ENCODE peak calls at places on chromosomes 7 and 10, in five cellular contexts. Z is left ventricle myocardium inferior, D is foreskin fibroblast, R is Calu3, K is heart left ventricle. J is an unnamed sample.

GRCh38 chr7:127391591-127392181 is 822 bp downstream of the ZNF800 start:
- DNase-seq in D (peak; percentile 63), Z (no peak), K (peak; percentile 20), R (peak; percentile 46), J (no peak)

GRCh38 chr10:80429521-80429966 is 21.2 kb downstream of the PRXL2A start:
- DNase-seq in K (no peak), R (peak; percentile 87), Z (no peak), D (peak; percentile 47), J (no peak)

GRCh38 chr7:24920702-24921679 is 59.0 kb downstream of the OSBPL3 start:
- DNase-seq in D (peak; percentile 22), R (no peak), K (no peak), Z (no peak), J (no peak)

GRCh38 chr7:22468609-22469008 is 31.4 kb downstream of the STEAP1B start:
- DNase-seq in R (no peak), D (no peak), K (no peak), Z (no peak), J (no peak)

GRCh38 chr10:95864906-95865813 is 42.6 kb upstream of the CC2D2B start:
- DNase-seq in D (peak; percentile 92), Z (no peak), R (peak; percentile 50), K (peak; percentile 33), J (no peak)

GRCh38 chr10:78787095-78787494 is 281.7 kb upstream of the ZMIZ1 start:
- DNase-seq in K (no peak), D (no peak), R (no peak), Z (no peak), J (no peak)

GRCh38 chr10:97180986-97181385 is 4.8 kb downstream of the SLIT1 start:
- DNase-seq in R (no peak), D (no peak), Z (no peak), K (no peak), J (no peak)

GRCh38 chr7:100685631-100686145 is 8.4 kb downstream of the GIGYF1 start:
- DNase-seq in K (no peak), D (no peak), Z (no peak), R (no peak), J (no peak)

GRCh38 chr10:9052767-9053166 is 998.3 kb downstream of the GATA3 start:
- DNase-seq in K (no peak), R (no peak), D (no peak), Z (no peak), J (no peak)

GRCh38 chr10:92965314-92965713 is 95.3 kb upstream of the CYP26C1 start:
- DNase-seq in Z (no peak), K (no peak), R (no peak), D (peak; percentile 66), J (no peak)

GRCh38 chr10:111128331-111129167 is 51.7 kb downstream of the ADRA2A start:
- DNase-seq in Z (no peak), R (peak; percentile 59), K (no peak), D (no peak), J (peak; percentile 66)

GRCh38 chr10:124341768-124342135 is 77.0 kb downstream of the OAT start:
- DNase-seq in D (no peak), K (no peak), Z (no peak), R (no peak), J (no peak)

GRCh38 chr7:93029056-93029455 is 88.7 kb downstream of the SAMD9 start:
- DNase-seq in Z (no peak), R (no peak), D (no peak), K (no peak), J (no peak)

GRCh38 chr7:14398531-14398930 is 409.1 kb upstream of the ETV1 start:
- DNase-seq in D (no peak), R (no peak), K (no peak), Z (no peak), J (no peak)

GRCh38 chr7:122136033-122136432 is 8.0 kb downstream of the AASS start:
- DNase-seq in Z (no peak), R (no peak), D (peak; percentile 23), K (no peak), J (no peak)

GRCh38 chr7:124124201-124124600 is 91.3 kb upstream of the TMEM229A start:
- DNase-seq in K (no peak), D (no peak), R (no peak), Z (no peak), J (no peak)

GRCh38 chr10:73953665-73954064 is 42.7 kb downstream of the PLAU start:
- DNase-seq in D (no peak), Z (no peak), R (no peak), K (no peak), J (no peak)

GRCh38 chr10:60496181-60496580 is 106.5 kb upstream of the ANK3 start:
- DNase-seq in K (no peak), D (peak; percentile 15), R (no peak), Z (no peak), J (no peak)

GRCh38 chr10:51675088-51675487 is 24.3 kb downstream of the CSTF2T start:
- DNase-seq in D (peak; percentile 45), Z (no peak), K (no peak), R (no peak), J (no peak)

GRCh38 chr7:91251877-91252276 is 12.4 kb upstream of the FZD1 start:
- DNase-seq in R (no peak), D (peak; percentile 89), Z (no peak), K (no peak), J (no peak)

GRCh38 chr10:122493761-122494160 is 32.4 kb downstream of the HTRA1 start:
- DNase-seq in R (no peak), D (no peak), K (no peak), Z (no peak), J (no peak)

GRCh38 chr10:98423691-98424120 is 8.7 kb upstream of the PYROXD2 start:
- DNase-seq in R (no peak), D (no peak), K (peak; percentile 20), Z (no peak), J (peak; percentile 81)

GRCh38 chr7:135341049-135341448 is 107.4 kb downstream of the STRA8 start:
- DNase-seq in K (no peak), R (no peak), D (no peak), Z (no peak), J (no peak)

GRCh38 chr7:135512135-135512887 is 2.4 kb upstream of the CNOT4 start:
- DNase-seq in Z (no peak), K (no peak), R (peak; percentile 51), D (peak; percentile 69), J (no peak)

GRCh38 chr7:119482671-119483070 is 790.3 kb upstream of the KCND2 start:
- DNase-seq in R (no peak), K (no peak), Z (no peak), D (no peak), J (no peak)

GRCh38 chr7:139614886-139615285 is 91.4 kb downstream of the CLEC2L start:
- DNase-seq in D (no peak), Z (no peak), K (no peak), R (no peak), J (no peak)

GRCh38 chr7:139617074-139617473 is 93.6 kb downstream of the CLEC2L start:
- DNase-seq in R (no peak), D (no peak), K (no peak), Z (no peak), J (no peak)

GRCh38 chr7:139620676-139621344 is 97.3 kb downstream of the CLEC2L start:
- DNase-seq in Z (no peak), K (no peak), R (peak; percentile 86), D (peak; percentile 37), J (no peak)

GRCh38 chr7:139619367-139619657 is 95.8 kb downstream of the CLEC2L start:
- DNase-seq in Z (no peak), D (peak; percentile 83), K (no peak), R (no peak), J (no peak)

GRCh38 chr7:139618482-139619366 is 95.2 kb downstream of the CLEC2L start:
- DNase-seq in Z (no peak), K (no peak), R (peak; percentile 55), D (peak; percentile 59), J (no peak)
- TF ChIP-seq CTCF in Z (peak; percentile 67), K (peak; percentile 41), R (peak; percentile 37), D (peak; percentile 61), J (peak; percentile 59)

GRCh38 chr10:3605882-3606281 is 179.1 kb downstream of the KLF6 start:
- DNase-seq in D (peak; percentile 29), K (no peak), R (no peak), Z (no peak), J (no peak)
- TF ChIP-seq CTCF in D (no peak), K (no peak), R (no peak), Z (no peak), J (no peak)

GRCh38 chr7:43298617-43299016 is 186.2 kb downstream of the HECW1 start:
- DNase-seq in K (no peak), D (no peak), Z (no peak), R (no peak), J (no peak)

GRCh38 chr7:43295429-43295828 is 183.0 kb downstream of the HECW1 start:
- DNase-seq in R (no peak), D (no peak), Z (no peak), K (no peak), J (no peak)

GRCh38 chr7:43294080-43294630 is 181.7 kb downstream of the HECW1 start:
- DNase-seq in R (peak; percentile 23), Z (no peak), K (no peak), D (peak; percentile 90), J (no peak)

GRCh38 chr7:43300121-43300520 is 187.7 kb downstream of the HECW1 start:
- DNase-seq in K (no peak), Z (no peak), D (no peak), R (no peak), J (no peak)

GRCh38 chr7:43296306-43296705 is 183.9 kb downstream of the HECW1 start:
- DNase-seq in R (no peak), K (no peak), Z (no peak), D (no peak), J (no peak)
- TF ChIP-seq CTCF in R (no peak), K (no peak), Z (no peak), D (no peak), J (no peak)

DNA sequence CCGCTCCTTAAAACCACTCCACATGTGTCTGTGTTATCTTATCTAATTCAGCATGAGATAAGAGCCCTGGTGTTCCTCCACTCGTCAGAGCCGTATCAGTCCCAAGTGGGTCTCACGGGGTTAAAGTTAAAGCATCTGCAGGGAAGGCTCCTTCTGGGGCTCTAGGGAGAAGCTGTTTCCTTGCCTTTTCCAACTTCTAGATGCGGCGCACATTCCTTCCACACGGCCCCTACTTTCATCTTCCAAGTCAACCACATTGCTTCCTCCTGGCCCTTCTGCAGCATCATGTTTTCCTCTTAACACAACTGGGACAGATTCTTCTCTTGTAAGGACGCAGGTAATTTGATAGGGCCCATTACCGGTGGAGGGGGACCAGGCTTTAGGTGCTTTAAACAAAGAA is 620.1 kb upstream of the DPP6 start:
- DNase-seq in K (no peak), R (no peak), Z (no peak), D (no peak), J (no peak)
- TF ChIP-seq CTCF in K (no peak), R (no peak), Z (peak; percentile 26), D (no peak), J (no peak)

J was measured in osteocyte.